ENCODE peak calls at places on chromosome X, in six cellular contexts. E is NB4, U is A549, K is K562, X is HepG2, Y is GM12878. P is an unnamed sample.

GRCh38 chrX:134171661-134172587 is 65.1 kb upstream of the CCDC160 start:
- DNase-seq in E (no peak), U (no peak), K (no peak), X (no peak), Y (no peak), P (peak; percentile 4)

GRCh38 chrX:1075741-1076140 is 136.7 kb downstream of the CRLF2 start:
- DNase-seq in E (no peak), U (no peak), K (no peak), X (no peak), Y (no peak), P (no peak)

GRCh38 chrX:40938418-40938817 is 146.8 kb upstream of the USP9X start:
- DNase-seq in E (no peak), U (peak; percentile 27), K (peak; percentile 43), X (no peak), Y (no peak), P (no peak)

GRCh38 chrX:41824551-41824950 is 98.8 kb downstream of the CASK start:
- DNase-seq in E (no peak), U (peak; percentile 27), K (no peak), X (no peak), Y (no peak), P (peak; percentile 12)

GRCh38 chrX:136030357-136031225 is 45.4 kb downstream of the SLC9A6 start:
- DNase-seq in E (no peak), U (no peak), K (no peak), X (no peak), Y (no peak), P (peak; percentile 91)

GRCh38 chrX:44310227-44310626 is 33.2 kb downstream of the EFHC2 start:
- DNase-seq in E (no peak), U (no peak), K (no peak), X (no peak), Y (no peak), P (no peak)

GRCh38 chrX:139851730-139852129 is 81.1 kb downstream of the ATP11C start:
- DNase-seq in E (no peak), U (no peak), K (no peak), X (no peak), Y (no peak), P (no peak)

GRCh38 chrX:39848900-39849299 is 248.9 kb downstream of the BCOR start:
- DNase-seq in E (no peak), U (no peak), K (no peak), X (no peak), Y (no peak), P (no peak)

GRCh38 chrX:123797543-123798447 is 62.1 kb upstream of the XIAP start:
- DNase-seq in E (peak; percentile 11), U (peak; percentile 47), K (no peak), X (peak; percentile 66), Y (no peak), P (no peak)

GRCh38 chrX:123807825-123808416 is 51.9 kb upstream of the XIAP start:
- DNase-seq in E (no peak), U (no peak), K (no peak), X (no peak), Y (no peak), P (no peak)

GRCh38 chrX:123803331-123803983 is 56.4 kb upstream of the XIAP start:
- DNase-seq in E (peak; percentile 65), U (peak; percentile 95), K (peak; percentile 82), X (peak; percentile 97), Y (no peak), P (peak; percentile 91)
- TF ChIP-seq MYC in E (no peak), U (no peak), K (no peak), X (no peak), Y (no peak), P (no peak)

GRCh38 chrX:110407910-110408545 is 49.4 kb downstream of the RTL9 start:
- DNase-seq in E (peak; percentile 60), U (peak; percentile 62), K (peak; percentile 82), X (peak; percentile 37), Y (no peak), P (peak; percentile 29)
- TF ChIP-seq MYC in E (no peak), U (no peak), K (no peak), X (no peak), Y (no peak), P (no peak)

GRCh38 chrX:38036471-38036870 is 30.1 kb downstream of the SYTL5 start:
- DNase-seq in E (no peak), U (no peak), K (no peak), X (no peak), Y (no peak), P (no peak)

GRCh38 chrX:38044682-38045081 is 38.3 kb downstream of the SYTL5 start:
- DNase-seq in E (no peak), U (no peak), K (no peak), X (no peak), Y (no peak), P (no peak)

GRCh38 chrX:38045697-38046096 is 39.3 kb downstream of the SYTL5 start:
- DNase-seq in E (no peak), U (peak; percentile 11), K (no peak), X (no peak), Y (no peak), P (no peak)

GRCh38 chrX:38038501-38038900 is 32.1 kb downstream of the SYTL5 start:
- DNase-seq in E (no peak), U (no peak), K (no peak), X (no peak), Y (peak; percentile 31), P (no peak)

DNA sequence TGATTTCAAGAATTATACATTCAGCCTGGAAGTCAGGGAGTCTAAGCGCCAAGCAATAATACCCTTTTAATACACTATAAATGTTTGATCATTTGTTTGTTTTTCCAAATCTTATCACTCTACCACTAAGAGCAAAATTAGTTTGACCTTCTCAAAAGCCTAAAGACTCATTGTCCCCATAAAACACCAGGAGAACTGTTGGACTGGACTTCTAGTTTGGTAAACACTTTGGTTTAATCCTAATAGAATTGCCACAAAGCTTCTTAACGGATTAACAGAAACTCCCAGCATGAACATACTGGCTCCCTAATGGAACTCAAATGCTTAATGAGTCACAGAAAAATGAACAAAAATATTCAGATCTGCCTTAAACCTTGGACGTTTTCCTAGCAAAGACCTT is 34.9 kb downstream of the SYTL5 start:
- DNase-seq in E (no peak), U (no peak), K (no peak), X (peak; percentile 0), Y (no peak), P (no peak)
- TF ChIP-seq MYC in E (no peak), U (no peak), K (no peak), X (no peak), Y (no peak), P (no peak)

GRCh38 chrX:53282313-53282712 is 929 bp upstream of the IQSEC2 start:
- DNase-seq in E (no peak), U (no peak), K (no peak), X (no peak), Y (no peak), P (no peak)
- TF ChIP-seq MYC in E (no peak), U (no peak), K (no peak), X (no peak), Y (no peak), P (no peak)

GRCh38 chrX:23901805-23902204 is 5.9 kb downstream of the APOO start:
- DNase-seq in E (peak; percentile 91), U (peak; percentile 92), K (peak; percentile 75), X (peak; percentile 77), Y (peak; percentile 60), P (peak; percentile 81)

GRCh38 chrX:23902419-23902818 is 5.3 kb downstream of the APOO start:
- DNase-seq in E (peak; percentile 59), U (peak; percentile 76), K (peak; percentile 50), X (peak; percentile 50), Y (no peak), P (peak; percentile 83)

GRCh38 chrX:23907106-23907495 is 637 bp downstream of the APOO start:
- DNase-seq in E (peak; percentile 56), U (no peak), K (no peak), X (no peak), Y (no peak), P (no peak)

GRCh38 chrX:23901065-23901464 is 6.7 kb downstream of the APOO start:
- DNase-seq in E (peak; percentile 86), U (peak; percentile 87), K (no peak), X (peak; percentile 51), Y (no peak), P (peak; percentile 74)

DNA sequence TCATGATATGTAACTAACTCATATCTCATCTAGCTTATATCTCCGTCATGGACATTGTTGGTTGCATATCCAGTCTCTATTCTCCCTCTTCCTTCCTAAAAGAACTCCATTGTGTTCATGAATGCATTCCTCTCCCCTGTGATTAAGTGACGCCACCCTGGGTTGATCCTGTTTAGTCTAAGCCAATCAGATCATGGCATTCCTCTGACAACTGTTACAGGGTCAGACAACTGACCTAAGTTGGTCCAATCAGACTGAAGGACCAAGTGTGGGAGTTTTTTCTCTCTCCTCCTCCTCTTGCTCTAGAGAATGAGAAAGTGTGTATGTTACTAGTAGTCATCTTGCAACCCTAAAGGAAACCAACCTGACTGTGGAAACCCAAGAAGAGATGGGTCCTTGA is 3.6 kb downstream of the APOO start:
- DNase-seq in E (no peak), U (no peak), K (no peak), X (no peak), Y (no peak), P (peak; percentile 42)
- TF ChIP-seq MYC in E (no peak), U (no peak), K (no peak), X (no peak), Y (no peak), P (no peak)

GRCh38 chrX:118974908-118975671 is 672 bp downstream of the LONRF3 start:
- DNase-seq in E (peak; percentile 74), U (peak; percentile 66), K (peak; percentile 67), X (peak; percentile 27), Y (no peak), P (peak; percentile 36)

GRCh38 chrX:118976599-118977340 is 2.4 kb downstream of the LONRF3 start:
- DNase-seq in E (peak; percentile 48), U (peak; percentile 61), K (peak; percentile 21), X (no peak), Y (no peak), P (no peak)

GRCh38 chrX:118973389-118974087 is 880 bp upstream of the LONRF3 start:
- DNase-seq in E (peak; percentile 20), U (no peak), K (no peak), X (no peak), Y (no peak), P (no peak)

GRCh38 chrX:118975831-118976598 is 1.6 kb downstream of the LONRF3 start:
- DNase-seq in E (peak; percentile 92), U (peak; percentile 71), K (peak; percentile 70), X (peak; percentile 69), Y (no peak), P (peak; percentile 63)

DNA sequence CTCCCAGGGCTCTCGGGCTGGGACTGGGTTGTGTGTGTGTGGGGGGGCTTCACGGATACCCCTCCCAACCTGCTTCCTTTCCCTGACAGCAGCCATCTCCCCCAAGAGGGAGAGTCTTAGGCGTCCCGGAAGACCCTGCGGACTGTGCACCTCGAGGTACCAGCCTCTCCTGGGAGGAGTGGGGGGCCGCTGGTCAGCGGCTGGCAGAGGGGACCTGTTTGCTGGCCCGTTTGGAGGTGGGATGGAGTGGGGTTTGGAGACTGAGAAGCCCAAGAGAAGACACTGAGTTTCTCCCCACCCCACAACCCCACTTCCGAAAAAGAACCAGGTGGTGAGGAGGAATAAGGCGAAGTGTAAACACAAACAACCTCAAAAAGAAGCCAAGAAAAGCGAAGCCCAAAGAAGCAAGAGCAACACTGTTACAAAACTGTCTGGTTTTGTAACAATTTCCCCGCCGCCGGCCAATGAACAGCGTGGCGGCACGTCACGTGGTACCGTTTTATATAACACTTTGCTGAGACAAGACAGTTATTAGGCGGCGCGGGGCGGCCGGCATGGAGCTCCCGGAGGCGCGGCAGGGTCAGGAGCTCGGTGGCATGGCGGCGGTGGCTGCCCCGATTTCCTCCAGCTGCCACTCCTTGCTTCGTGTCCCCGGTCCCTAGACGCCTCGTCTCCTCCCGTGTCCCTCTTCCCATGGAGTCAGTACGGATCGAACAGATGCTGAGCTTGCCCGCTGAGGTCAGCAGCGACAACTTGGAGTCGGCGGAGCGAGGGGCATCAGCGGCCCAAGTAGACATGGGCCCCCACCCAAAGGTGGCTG is at the start of gene LONRF3:
- DNase-seq in E (peak; percentile 86), U (peak; percentile 60), K (peak; percentile 60), X (peak; percentile 58), Y (no peak), P (peak; percentile 58)
- TF ChIP-seq MYC in E (peak; percentile 76), U (no peak), K (no peak), X (no peak), Y (no peak), P (no peak)